ENCODE peak calls at places on chromosomes 5 and 9, in four cellular contexts. C is glutamatergic neuron; V is CD4-positive, alpha-beta T cell; A is nephron progenitor cell. Q is an unnamed sample.
A peak's percentile ranks its signal among the peaks of the same experiment; 100 is the strongest.

GRCh38 chr9:37437010-37437409 is 14.5 kb downstream of the GRHPR start:
- DNase-seq in V (no peak), C (no peak), A (no peak), Q (no peak)

GRCh38 chr5:67038817-67039603 is 157.6 kb downstream of the CD180 start:
- DNase-seq in V (no peak), A (no peak), C (no peak), Q (no peak)

GRCh38 chr9:121842612-121842978 is 191.2 kb downstream of the DAB2IP start:
- DNase-seq in A (no peak), C (no peak), V (no peak), Q (no peak)

GRCh38 chr5:56580864-56581263 is 234.5 kb upstream of the MAP3K1 start:
- DNase-seq in V (no peak), A (no peak), C (no peak), Q (no peak)

GRCh38 chr9:121885345-121885901 is 207.7 kb downstream of the TTLL11 start:
- DNase-seq in A (no peak), C (no peak), V (no peak), Q (no peak)

GRCh38 chr9:71766663-71767062 is 1.6 kb downstream of the CEMIP2 start:
- DNase-seq in V (no peak), A (no peak), C (no peak), Q (no peak)

GRCh38 chr9:14993061-14993800 is 83.0 kb upstream of the FREM1 start:
- DNase-seq in C (peak; percentile 92), A (peak; percentile 91), V (peak; percentile 36), Q (peak; percentile 79)

GRCh38 chr5:90022711-90023053 is 386.9 kb downstream of the CETN3 start:
- DNase-seq in V (no peak), A (no peak), C (no peak), Q (no peak)

GRCh38 chr5:113038714-113039113 is 62.1 kb downstream of the DCP2 start:
- DNase-seq in A (no peak), V (no peak), C (peak; percentile 45), Q (no peak)

GRCh38 chr5:116554764-116555163 is 19.9 kb downstream of the SEMA6A start:
- DNase-seq in V (no peak), C (no peak), A (no peak), Q (no peak)

GRCh38 chr5:136133416-136134383 is 1.1 kb downstream of the SMAD5 start:
- DNase-seq in V (no peak), C (peak; percentile 27), A (peak; percentile 30), Q (no peak)

GRCh38 chr5:94173100-94173499 is 431.7 kb upstream of the POU5F2 start:
- DNase-seq in C (no peak), A (no peak), V (no peak), Q (no peak)

GRCh38 chr9:87601175-87601574 is 103.5 kb downstream of the DAPK1 start:
- DNase-seq in V (no peak), A (no peak), C (peak; percentile 37), Q (no peak)

GRCh38 chr5:58759745-58760144 is 176.9 kb downstream of the RAB3C start:
- DNase-seq in V (no peak), C (no peak), A (no peak), Q (no peak)

GRCh38 chr5:21817668-21818419 is 1035.3 kb downstream of the CDH12 start:
- DNase-seq in C (no peak), V (no peak), A (no peak), Q (no peak)

GRCh38 chr5:36744041-36744677 is 132.4 kb upstream of the NIPBL start:
- DNase-seq in C (no peak), A (no peak), V (no peak), Q (no peak)

GRCh38 chr5:65086234-65086886 is 317.6 kb downstream of the CWC27 start:
- DNase-seq in C (no peak), V (no peak), A (peak; percentile 9), Q (no peak)

GRCh38 chr5:87103616-87104287 is 163.9 kb upstream of the RASA1 start:
- DNase-seq in V (no peak), A (no peak), C (no peak), Q (no peak)

GRCh38 chr5:174327317-174327864 is 281.9 kb downstream of the NSG2 start:
- DNase-seq in C (peak; percentile 91), A (peak; percentile 95), V (peak; percentile 11), Q (peak; percentile 81)

GRCh38 chr5:57778528-57779175 is 296.0 kb upstream of the ACTBL2 start:
- DNase-seq in V (no peak), C (no peak), A (no peak), Q (no peak)

GRCh38 chr5:74173260-74173659 is 467.3 kb downstream of the ENC1 start:
- DNase-seq in V (no peak), A (no peak), C (no peak), Q (no peak)

GRCh38 chr5:2254404-2254803 is 371.7 kb upstream of the IRX4 start:
- DNase-seq in V (no peak), C (no peak), A (no peak), Q (no peak)
- TF ChIP-seq CTCF in V (no peak), C (no peak), A (no peak), Q (no peak)

DNA sequence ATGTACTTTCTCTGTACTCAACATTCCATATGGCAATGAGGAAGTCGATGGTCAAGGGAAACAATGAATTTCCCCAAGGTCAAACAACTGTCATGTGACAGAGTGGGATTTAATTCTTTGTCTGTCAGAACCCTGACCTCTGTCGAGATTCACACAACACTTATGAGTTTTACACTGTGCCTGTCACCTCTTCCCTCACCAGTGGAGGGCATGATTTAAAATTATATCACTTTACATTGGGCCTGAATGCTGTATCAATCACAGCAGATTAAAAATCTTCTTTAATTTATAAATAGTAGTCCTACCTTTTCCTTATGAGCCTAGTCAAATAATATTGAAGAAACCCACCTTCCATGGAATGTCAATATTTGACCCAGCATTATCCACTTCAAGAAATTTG is 276.7 kb downstream of the CDH10 start:
- DNase-seq in C (no peak), V (no peak), A (no peak), Q (no peak)
- TF ChIP-seq CTCF in C (no peak), V (no peak), A (no peak), Q (no peak)

GRCh38 chr5:35617435-35618296 is at the start of gene SPEF2:
- DNase-seq in V (peak; percentile 66), A (peak; percentile 81), C (peak; percentile 85), Q (peak; percentile 61)
- TF ChIP-seq CTCF in V (peak; percentile 76), A (peak; percentile 70), C (peak; percentile 69), Q (peak; percentile 47)

GRCh38 chr5:178264044-178264443 is 31.4 kb upstream of the PHYKPL start:
- DNase-seq in V (no peak), C (no peak), A (no peak), Q (no peak)
- TF ChIP-seq CTCF in V (no peak), C (no peak), A (no peak), Q (no peak)

GRCh38 chr5:151048526-151048925 is 28.1 kb downstream of the GPX3 start:
- DNase-seq in A (no peak), C (no peak), V (no peak), Q (no peak)
- TF ChIP-seq CTCF in A (no peak), C (no peak), V (no peak), Q (no peak)

GRCh38 chr5:96595300-96596090 is 66.7 kb upstream of the CAST start:
- DNase-seq in A (no peak), C (no peak), V (no peak), Q (no peak)
- TF ChIP-seq CTCF in A (peak; percentile 25), C (peak; percentile 68), V (peak; percentile 34), Q (peak; percentile 56)

DNA sequence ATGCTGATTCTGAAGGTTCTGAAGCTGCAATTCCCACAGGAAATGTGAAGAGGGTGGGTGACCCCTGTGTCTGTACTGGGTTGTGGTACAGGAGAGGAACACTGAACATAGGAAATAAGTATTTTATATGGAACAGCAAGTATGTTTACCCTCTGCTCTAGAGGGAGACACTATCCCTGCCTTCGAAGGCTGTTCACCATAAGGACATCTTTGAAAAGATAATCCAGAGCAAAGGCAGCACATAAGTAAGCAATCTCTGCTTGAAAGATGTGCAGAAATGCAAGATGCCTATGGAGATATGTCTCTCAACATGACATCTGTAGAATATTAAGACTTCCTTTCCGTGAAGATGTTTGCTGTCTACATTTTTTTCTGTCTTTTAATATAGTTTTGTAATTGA is 184.4 kb upstream of the EFNA5 start:
- DNase-seq in V (no peak), C (no peak), A (no peak), Q (no peak)
- TF ChIP-seq CTCF in V (no peak), C (no peak), A (no peak), Q (no peak)

GRCh38 chr9:85995612-85996011 is 54.7 kb downstream of the NAA35 start:
- DNase-seq in C (no peak), A (no peak), V (no peak), Q (no peak)

GRCh38 chr9:85995097-85995496 is 54.2 kb downstream of the NAA35 start:
- DNase-seq in V (no peak), C (no peak), A (no peak), Q (no peak)

GRCh38 chr9:85994191-85994590 is 53.2 kb downstream of the NAA35 start:
- DNase-seq in A (no peak), V (no peak), C (no peak), Q (no peak)
- TF ChIP-seq CTCF in A (no peak), V (no peak), C (no peak), Q (no peak)

GRCh38 chr5:139273322-139273571 is 20.3 kb upstream of the MATR3 start:
- DNase-seq in V (no peak), A (no peak), C (peak; percentile 39), Q (no peak)

GRCh38 chr5:139271201-139272027 is 22.1 kb upstream of the MATR3 start:
- DNase-seq in A (no peak), C (no peak), V (no peak), Q (no peak)

GRCh38 chr5:139272471-139273321 is 20.8 kb upstream of the MATR3 start:
- DNase-seq in A (no peak), V (no peak), C (no peak), Q (no peak)

GRCh38 chr5:139275536-139276297 is 17.8 kb upstream of the MATR3 start:
- DNase-seq in C (no peak), A (no peak), V (no peak), Q (no peak)

GRCh38 chr5:139273572-139274264 is 19.8 kb upstream of the MATR3 start:
- DNase-seq in A (peak; percentile 91), V (peak; percentile 77), C (peak; percentile 90), Q (peak; percentile 44)
- TF ChIP-seq CTCF in A (no peak), V (no peak), C (no peak), Q (no peak)

DNA sequence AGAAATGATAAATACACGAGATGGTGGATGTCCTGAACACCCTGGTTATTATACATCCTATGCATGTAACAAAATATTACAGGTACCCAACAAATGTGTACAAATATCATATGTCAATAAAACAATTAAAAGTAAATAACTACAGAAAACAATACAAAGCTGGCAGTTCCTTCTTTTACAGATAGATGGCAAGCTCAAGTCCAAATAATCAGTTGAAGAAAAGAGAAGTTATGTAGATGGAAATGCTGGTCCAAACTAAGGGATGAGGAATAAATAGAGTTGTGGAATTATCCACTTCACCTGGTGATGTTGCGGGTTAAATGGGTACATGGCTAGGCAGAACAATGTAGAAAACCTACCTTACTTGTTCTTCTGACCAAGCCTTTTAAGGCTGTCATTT is 79.4 kb downstream of the PALM2AKAP2 start:
- DNase-seq in C (no peak), A (no peak), V (no peak), Q (no peak)
- TF ChIP-seq CTCF in C (no peak), A (no peak), V (no peak), Q (peak; percentile 30)

Q was measured in mesothelial cell of epicardium.